ENCODE peak calls at places on chromosome 13, in seven cellular contexts. Q is T-cell; K is AG08396; R is GM12865; V is substantia nigra; H is stimulated activated CD8-positive, alpha-beta memory T cell treated with anti-CD3 and anti-CD28 coated beads, Interleukin-2, amount 100 ng/mL, for 1 hour; D is AG04450. F is an unnamed sample.

GRCh38 chr13:34161829-34162544 is 344.0 kb downstream of the RFC3 start:
- DNase-seq in R (peak; percentile 9), K (peak; percentile 12), V (no peak), Q (no peak), D (peak; percentile 43), H (no peak), F (no peak)

GRCh38 chr13:31204592-31204991 is 4.8 kb downstream of the B3GLCT start:
- DNase-seq in D (no peak), V (no peak), Q (no peak), K (peak; percentile 64), R (no peak), H (no peak), F (no peak)

GRCh38 chr13:106446011-106446410 is 89.5 kb downstream of the EFNB2 start:
- DNase-seq in V (no peak), D (no peak), R (no peak), H (no peak), K (no peak), Q (no peak), F (no peak)

GRCh38 chr13:34864650-34865049 is 77.4 kb upstream of the NBEA start:
- DNase-seq in H (no peak), Q (no peak), R (no peak), D (no peak), V (no peak), K (no peak), F (no peak)

GRCh38 chr13:23770428-23770827 is 118.8 kb downstream of the MIPEP start:
- DNase-seq in Q (no peak), K (no peak), H (no peak), D (no peak), R (no peak), V (no peak), F (no peak)

GRCh38 chr13:66657165-66657895 is 572.8 kb downstream of the PCDH9 start:
- DNase-seq in D (peak; percentile 91), K (peak; percentile 32), H (no peak), Q (no peak), R (no peak), V (no peak), F (peak; percentile 58)

GRCh38 chr13:46113596-46113995 is 8.8 kb upstream of the CPB2 start:
- DNase-seq in Q (no peak), H (no peak), R (no peak), D (no peak), K (no peak), V (no peak), F (no peak)

GRCh38 chr13:112952759-112953541 is 16.1 kb upstream of the MCF2L start:
- DNase-seq in R (no peak), D (no peak), V (no peak), K (no peak), Q (no peak), H (no peak), F (no peak)

GRCh38 chr13:34698953-34699352 is 243.1 kb upstream of the NBEA start:
- DNase-seq in V (no peak), K (no peak), R (no peak), D (no peak), H (no peak), Q (no peak), F (no peak)

GRCh38 chr13:49655906-49656305 is 27.6 kb downstream of the ARL11 start:
- DNase-seq in V (no peak), H (no peak), Q (no peak), D (no peak), K (no peak), R (no peak), F (no peak)

GRCh38 chr13:98570929-98571372 is 6.0 kb downstream of the STK24 start:
- DNase-seq in R (peak; percentile 93), D (no peak), H (no peak), Q (peak; percentile 26), K (no peak), V (no peak), F (no peak)

GRCh38 chr13:70390968-70391367 is 282.7 kb upstream of the KLHL1 start:
- DNase-seq in D (no peak), H (no peak), K (no peak), V (no peak), Q (no peak), R (no peak), F (no peak)

GRCh38 chr13:94362411-94362909 is 117.0 kb downstream of the DCT start:
- DNase-seq in H (peak; percentile 5), D (peak; percentile 86), K (peak; percentile 82), V (peak; percentile 42), Q (peak; percentile 53), R (peak; percentile 79), F (peak; percentile 54)

F was measured in hippocampal formation.